ENCODE peak calls at places on chromosomes 5 and 9, in five cellular contexts. M, A, S, X and H are unnamed samples.

GRCh38 chr5:142689081-142689480 is 3.2 kb upstream of the FGF1 start:
- DNase-seq in M (no peak), A (no peak), S (no peak), X (no peak), H (no peak)

GRCh38 chr9:35645736-35646582 is 4.8 kb downstream of the SIT1 start:
- DNase-seq in M (peak; percentile 29), A (no peak), S (peak; percentile 22), X (no peak), H (peak; percentile 17)

GRCh38 chr9:17003576-17004240 is 131.1 kb upstream of the CNTLN start:
- DNase-seq in M (no peak), A (no peak), S (no peak), X (no peak), H (peak; percentile 69)

GRCh38 chr5:65022932-65023331 is 254.2 kb downstream of the CWC27 start:
- DNase-seq in M (no peak), A (no peak), S (no peak), X (no peak), H (no peak)

GRCh38 chr5:72166070-72166979 is 59.0 kb downstream of the MAP1B start:
- DNase-seq in M (peak; percentile 48), A (no peak), S (no peak), X (no peak), H (peak; percentile 67)

GRCh38 chr5:104361932-104362331 is 799.3 kb upstream of the NUDT12 start:
- DNase-seq in M (no peak), A (no peak), S (no peak), X (no peak), H (no peak)

GRCh38 chr5:27241564-27242257 is 203.3 kb upstream of the CDH9 start:
- DNase-seq in M (no peak), A (no peak), S (no peak), X (peak; percentile 96), H (peak; percentile 96)

GRCh38 chr9:116096046-116096445 is 57.5 kb upstream of the PAPPA start:
- DNase-seq in M (no peak), A (no peak), S (no peak), X (no peak), H (no peak)

GRCh38 chr5:166507810-166508419 is 1783.5 kb upstream of the WWC1 start:
- DNase-seq in M (no peak), A (no peak), S (no peak), X (no peak), H (no peak)

GRCh38 chr5:95446009-95446408 is 54.8 kb downstream of the FAM81B start:
- DNase-seq in M (no peak), A (no peak), S (peak; percentile 10), X (peak; percentile 8), H (peak; percentile 18)

GRCh38 chr5:149618581-149619248 is 37.4 kb downstream of the ARHGEF37 start:
- DNase-seq in M (no peak), A (no peak), S (peak; percentile 47), X (peak; percentile 35), H (peak; percentile 59)

GRCh38 chr9:132937463-132937901 is 6.9 kb downstream of the TSC1 start:
- DNase-seq in M (no peak), A (no peak), S (no peak), X (no peak), H (no peak)

GRCh38 chr5:91144491-91145232 is 238.5 kb downstream of the ARRDC3 start:
- DNase-seq in M (no peak), A (no peak), S (no peak), X (no peak), H (no peak)
- H3K4me3 ChIP-seq in M (peak overlapping the region; percentile 23), A (no peak overlapping the region), S (no peak overlapping the region), X (no peak overlapping the region), H (no peak overlapping the region)

DNA sequence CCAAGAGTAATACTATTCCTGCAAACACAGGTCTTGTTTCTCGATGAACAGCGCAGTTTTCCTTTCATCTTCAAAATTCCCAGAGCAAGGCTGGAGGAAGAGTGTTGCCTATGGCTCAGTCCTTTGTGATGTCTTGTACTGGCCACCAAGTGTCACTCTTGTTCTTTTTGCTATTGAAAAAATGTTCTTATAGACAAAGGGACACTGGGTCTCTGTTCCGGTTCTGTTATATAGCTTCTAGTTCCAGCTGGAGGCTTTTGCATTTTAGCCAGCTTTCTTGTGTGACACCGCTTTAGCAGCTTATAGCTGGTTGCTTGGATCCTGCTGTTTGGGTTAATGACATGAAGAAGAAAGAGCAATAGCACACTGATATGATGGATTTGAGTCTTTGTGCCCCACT is 343.7 kb upstream of the KCNN2 start:
- DNase-seq in M (no peak), A (no peak), S (no peak), X (no peak), H (no peak)
- TF ChIP-seq CTCF in M (no peak), A (no peak), S (peak; percentile 42), X (peak; percentile 38), H (no peak)

GRCh38 chr9:125745682-125746016 is 1.5 kb upstream of the PBX3 start:
- DNase-seq in M (no peak), A (no peak), S (no peak), X (no peak), H (no peak)
- H3K4me3 ChIP-seq in M (peak overlapping the region; percentile 97), A (peak overlapping the region; percentile 60), S (peak overlapping the region; percentile 44), X (peak overlapping the region; percentile 89), H (peak overlapping the region; percentile 73)

DNA sequence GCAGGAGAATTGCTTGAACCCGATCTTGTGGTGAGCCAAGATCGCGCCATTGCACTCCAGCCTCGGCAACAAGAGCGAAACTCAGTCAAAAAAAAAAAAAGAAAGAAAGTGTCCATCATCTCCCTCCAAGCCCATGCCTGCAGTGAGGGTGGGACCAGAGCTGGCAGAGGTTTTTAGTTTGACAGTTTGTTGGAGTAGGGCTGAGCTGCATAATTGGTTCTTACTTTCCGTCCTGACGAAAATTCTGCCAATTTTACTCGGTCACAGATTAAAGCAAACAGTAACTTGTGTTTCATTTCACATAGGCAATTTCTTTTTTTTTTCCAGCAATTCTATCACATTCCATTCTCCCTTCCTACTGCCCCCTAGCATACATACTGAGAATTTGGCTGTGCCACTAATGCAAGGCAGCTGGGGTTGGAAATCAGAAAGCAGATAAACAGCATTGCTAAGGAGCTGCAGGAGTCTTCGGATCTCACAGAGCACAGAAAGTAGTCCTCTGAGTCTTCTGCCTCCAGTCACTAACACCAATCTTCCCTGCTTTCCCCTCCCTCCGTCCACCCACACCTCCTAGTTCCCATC is 132.4 kb downstream of the FRMD3 start:
- DNase-seq in M (no peak), A (no peak), S (no peak), X (no peak), H (peak; percentile 36)
- TF ChIP-seq CTCF in M (no peak), A (no peak), S (no peak), X (no peak), H (peak; percentile 41)

GRCh38 chr5:112757468-112758208 is 20.0 kb downstream of the APC start:
- DNase-seq in M (no peak), A (no peak), S (peak; percentile 48), X (no peak), H (peak; percentile 67)
- H3K4me3 ChIP-seq in M (peak overlapping the region; percentile 21), A (no peak overlapping the region), S (no peak overlapping the region), X (no peak overlapping the region), H (peak overlapping the region; percentile 26)

GRCh38 chr5:10031817-10032216 is 217.9 kb downstream of the ATPSCKMT start:
- DNase-seq in M (no peak), A (no peak), S (no peak), X (no peak), H (no peak)

GRCh38 chr5:10036136-10036535 is 213.6 kb downstream of the ATPSCKMT start:
- DNase-seq in M (no peak), A (no peak), S (no peak), X (no peak), H (peak; percentile 63)

GRCh38 chr5:10034008-10034407 is 215.7 kb downstream of the ATPSCKMT start:
- DNase-seq in M (no peak), A (no peak), S (no peak), X (no peak), H (no peak)

DNA sequence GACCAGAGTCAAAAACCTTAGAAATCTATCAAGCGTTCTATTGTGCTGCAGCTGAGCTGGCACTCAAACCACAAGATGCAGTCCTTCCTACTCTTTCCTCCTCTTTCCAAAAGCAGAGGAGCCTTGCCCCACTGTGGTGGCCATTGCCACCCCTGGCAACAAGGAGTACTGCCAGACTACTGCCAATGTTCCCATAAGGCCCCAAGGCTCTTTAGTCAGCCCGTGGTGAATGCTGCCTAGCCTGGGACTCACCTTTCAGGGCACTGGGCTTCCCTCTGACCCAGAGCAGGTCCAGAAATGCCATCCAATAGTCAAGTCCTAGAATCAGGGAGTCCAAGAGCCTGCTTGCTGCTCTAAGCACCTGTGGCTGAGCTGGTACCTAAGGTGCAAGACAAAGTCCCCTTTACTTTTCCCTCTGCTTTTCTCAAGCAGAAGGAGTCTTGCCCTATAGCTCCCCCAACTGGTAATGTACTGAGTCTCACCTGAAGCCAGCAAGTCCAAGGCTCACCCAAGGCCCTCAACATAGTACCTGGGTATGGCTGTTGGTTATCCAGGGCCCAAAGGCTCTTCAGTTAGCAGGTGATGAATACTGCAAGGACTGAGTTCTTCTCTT is 219.4 kb downstream of the ATPSCKMT start:
- DNase-seq in M (no peak), A (peak; percentile 36), S (peak; percentile 23), X (no peak), H (peak; percentile 34)
- TF ChIP-seq CTCF in M (no peak), A (no peak), S (peak; percentile 49), X (peak; percentile 62), H (peak; percentile 54)

GRCh38 chr9:22238809-22239684 is 207.6 kb upstream of the DMRTA1 start:
- DNase-seq in M (no peak), A (no peak), S (peak; percentile 37), X (no peak), H (peak; percentile 65)

GRCh38 chr9:22241611-22242010 is 205.0 kb upstream of the DMRTA1 start:
- DNase-seq in M (no peak), A (no peak), S (no peak), X (no peak), H (no peak)

GRCh38 chr9:22240619-22241018 is 206.0 kb upstream of the DMRTA1 start:
- DNase-seq in M (no peak), A (no peak), S (no peak), X (no peak), H (peak; percentile 45)

GRCh38 chr9:22237497-22238363 is 208.9 kb upstream of the DMRTA1 start:
- DNase-seq in M (no peak), A (no peak), S (peak; percentile 51), X (no peak), H (peak; percentile 73)

DNA sequence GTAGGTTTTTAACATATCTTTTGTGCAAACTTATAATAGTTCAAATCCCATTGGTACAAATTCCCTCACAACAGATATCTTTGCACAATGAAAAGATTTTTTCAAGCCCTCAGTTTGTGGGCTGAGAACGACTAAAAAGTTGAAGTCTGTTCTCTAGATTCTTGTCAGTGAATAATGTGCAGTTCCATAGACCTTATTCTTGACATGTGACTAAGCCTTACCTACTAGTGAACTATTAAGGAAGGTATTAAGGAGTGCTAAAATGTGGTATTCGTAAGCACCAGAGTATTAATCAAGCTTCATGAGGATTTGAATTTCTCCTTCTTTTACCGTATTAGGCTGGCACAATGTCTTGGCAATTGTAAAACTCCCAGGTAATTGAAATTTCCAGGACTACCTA is 205.6 kb upstream of the DMRTA1 start:
- DNase-seq in M (no peak), A (no peak), S (no peak), X (no peak), H (no peak)
- H3K4me3 ChIP-seq in M (no peak overlapping the region), A (no peak overlapping the region), S (no peak overlapping the region), X (no peak overlapping the region), H (no peak overlapping the region)